ENCODE peak calls at places on chromosomes 6 and 20, in nine cellular contexts. R, D, M, H, F, G, Z, N and C are unnamed samples.

GRCh38 chr6:158049055-158050028 is 67.7 kb downstream of the SYNJ2 start:
- DNase-seq in R (no peak), D (no peak), M (no peak), H (no peak), F (no peak), G (no peak), Z (no peak), N (no peak), C (no peak)

GRCh38 chr20:60424267-60424904 is 466.2 kb downstream of the CDH26 start:
- DNase-seq in R (no peak), D (no peak), M (peak), H (no peak), F (no peak), G (no peak), Z (no peak), N (no peak), C (no peak)

GRCh38 chr20:53828673-53829085 is 235.0 kb upstream of the ZNF217 start:
- DNase-seq in R (no peak), D (no peak), M (peak), H (no peak), F (peak), G (no peak), Z (no peak), N (no peak), C (peak)

GRCh38 chr6:3026811-3027626 is 27.3 kb downstream of the NQO2 start:
- DNase-seq in R (no peak), D (no peak), M (peak), H (no peak), F (no peak), G (peak), Z (no peak), N (no peak), C (peak)

GRCh38 chr20:12130781-12131180 is 213.1 kb downstream of the BTBD3 start:
- DNase-seq in R (no peak), D (no peak), M (no peak), H (no peak), F (no peak), G (no peak), Z (no peak), N (no peak), C (no peak)

GRCh38 chr6:139853302-139853992 is 479.0 kb upstream of the CITED2 start:
- DNase-seq in R (no peak), D (no peak), M (no peak), H (no peak), F (peak), G (no peak), Z (no peak), N (no peak), C (peak)

GRCh38 chr6:18293192-18293904 is 29.0 kb upstream of the DEK start:
- DNase-seq in R (no peak), D (no peak), M (peak), H (no peak), F (peak), G (no peak), Z (no peak), N (no peak), C (no peak)

GRCh38 chr20:21395666-21396044 is 1.7 kb downstream of the NKX2-4 start:
- DNase-seq in R (no peak), D (no peak), M (no peak), H (peak), F (no peak), G (peak), Z (peak), N (peak), C (peak)

GRCh38 chr20:25061821-25062530 is 4.0 kb upstream of the ACSS1 start:
- DNase-seq in R (no peak), D (no peak), M (no peak), H (no peak), F (no peak), G (no peak), Z (peak), N (no peak), C (no peak)

GRCh38 chr20:24309596-24309995 is 159.8 kb upstream of the SYNDIG1 start:
- DNase-seq in R (no peak), D (peak), M (peak), H (no peak), F (no peak), G (no peak), Z (no peak), N (no peak), C (no peak)

GRCh38 chr6:148629197-148629909 is 117.5 kb upstream of the UST start:
- DNase-seq in R (no peak), D (no peak), M (peak), H (no peak), F (peak), G (no peak), Z (no peak), N (no peak), C (peak)

GRCh38 chr6:48136856-48137255 is 25.9 kb upstream of the PTCHD4 start:
- DNase-seq in R (no peak), D (no peak), M (peak), H (no peak), F (peak), G (no peak), Z (no peak), N (no peak), C (peak)

GRCh38 chr20:42308980-42309524 is 690.9 kb upstream of the CHD6 start:
- DNase-seq in R (no peak), D (no peak), M (no peak), H (no peak), F (no peak), G (no peak), Z (no peak), N (no peak), C (no peak)

GRCh38 chr6:1136415-1136774 is 175.5 kb upstream of the FOXQ1 start:
- DNase-seq in R (no peak), D (peak), M (peak), H (no peak), F (peak), G (no peak), Z (no peak), N (no peak), C (no peak)

GRCh38 chr6:33407132-33407718 is 3.6 kb upstream of the PHF1 start:
- DNase-seq in R (no peak), D (peak), M (peak), H (no peak), F (peak), G (no peak), Z (no peak), N (no peak), C (peak)

GRCh38 chr20:11281768-11282167 is 608.0 kb upstream of the JAG1 start:
- DNase-seq in R (no peak), D (no peak), M (no peak), H (no peak), F (no peak), G (no peak), Z (no peak), N (no peak), C (no peak)

GRCh38 chr6:134840086-134840485 is 109.8 kb downstream of the ALDH8A1 start:
- DNase-seq in R (peak), D (no peak), M (no peak), H (no peak), F (no peak), G (no peak), Z (no peak), N (no peak), C (no peak)

GRCh38 chr20:41003143-41003932 is 25.3 kb upstream of the TOP1 start:
- DNase-seq in R (no peak), D (no peak), M (peak), H (no peak), F (peak), G (peak), Z (peak), N (peak), C (peak)

GRCh38 chr6:3484240-3484639 is 27.4 kb upstream of the SLC22A23 start:
- DNase-seq in R (no peak), D (no peak), M (peak), H (no peak), F (peak), G (no peak), Z (no peak), N (no peak), C (peak)

GRCh38 chr6:7052441-7052936 is 55.3 kb upstream of the RREB1 start:
- DNase-seq in R (peak), D (peak), M (peak), H (no peak), F (peak), G (peak), Z (peak), N (no peak), C (peak)

GRCh38 chr20:24651171-24651972 is 181.9 kb downstream of the SYNDIG1 start:
- DNase-seq in R (no peak), D (no peak), M (peak), H (no peak), F (peak), G (no peak), Z (no peak), N (no peak), C (peak)

GRCh38 chr6:122996797-122997520 is 924 bp downstream of the CLVS2 start:
- DNase-seq in R (no peak), D (peak), M (no peak), H (no peak), F (no peak), G (no peak), Z (no peak), N (no peak), C (no peak)

GRCh38 chr6:119313937-119314893 is 35.3 kb downstream of the MAN1A1 start:
- DNase-seq in R (no peak), D (no peak), M (no peak), H (no peak), F (no peak), G (peak), Z (no peak), N (no peak), C (no peak)

GRCh38 chr6:144033816-144034540 is 25.9 kb upstream of the PLAGL1 start:
- DNase-seq in R (peak), D (no peak), M (peak), H (no peak), F (peak), G (no peak), Z (no peak), N (no peak), C (peak)

GRCh38 chr6:149484733-149485700 is at the start of gene ZC3H12D:
- DNase-seq in R (peak), D (no peak), M (peak), H (peak), F (peak), G (peak), Z (peak), N (peak), C (peak)

GRCh38 chr6:117483645-117484016 is 1.2 kb downstream of the DCBLD1 start:
- DNase-seq in R (no peak), D (peak), M (peak), H (no peak), F (peak), G (peak), Z (no peak), N (no peak), C (peak)

GRCh38 chr6:71621918-71622519 is 264.3 kb upstream of the RIMS1 start:
- DNase-seq in R (no peak), D (peak), M (peak), H (no peak), F (peak), G (no peak), Z (no peak), N (no peak), C (peak)

GRCh38 chr6:47701374-47701773 is 3.0 kb downstream of the ADGRF4 start:
- DNase-seq in R (no peak), D (no peak), M (no peak), H (no peak), F (peak), G (no peak), Z (no peak), N (no peak), C (peak)

GRCh38 chr6:31473780-31474725 is 23.9 kb upstream of the MICB start:
- DNase-seq in R (no peak), D (no peak), M (peak), H (no peak), F (peak), G (no peak), Z (no peak), N (no peak), C (no peak)

GRCh38 chr20:35988910-35989463 is 20.6 kb downstream of the CNBD2 start:
- DNase-seq in R (no peak), D (no peak), M (peak), H (no peak), F (peak), G (no peak), Z (no peak), N (no peak), C (no peak)

GRCh38 chr6:53325785-53326184 is 23.0 kb downstream of the ELOVL5 start:
- DNase-seq in R (no peak), D (no peak), M (no peak), H (no peak), F (peak), G (no peak), Z (no peak), N (no peak), C (no peak)

GRCh38 chr20:64260239-64260638 is 4.7 kb downstream of the PCMTD2 start:
- DNase-seq in R (no peak), D (no peak), M (no peak), H (no peak), F (no peak), G (no peak), Z (no peak), N (no peak), C (no peak)

GRCh38 chr20:956330-956951 is 40.3 kb upstream of the ANGPT4 start:
- DNase-seq in R (peak), D (peak), M (peak), H (peak), F (peak), G (peak), Z (peak), N (peak), C (peak)

GRCh38 chr6:136788069-136788902 is 4.0 kb downstream of the MAP3K5 start:
- DNase-seq in R (no peak), D (no peak), M (peak), H (no peak), F (peak), G (peak), Z (no peak), N (no peak), C (peak)

GRCh38 chr6:22248513-22249308 is 48.1 kb downstream of the PRL start:
- DNase-seq in R (no peak), D (no peak), M (peak), H (no peak), F (peak), G (no peak), Z (no peak), N (no peak), C (peak)

GRCh38 chr20:59831901-59832240 is 101.6 kb downstream of the SYCP2 start:
- DNase-seq in R (no peak), D (no peak), M (no peak), H (no peak), F (no peak), G (no peak), Z (no peak), N (no peak), C (no peak)